ENCODE peak calls at places on chromosomes 2 and 18, in four cellular contexts. One of them, this sample, is unnamed.

GRCh38 chr2:109438773-109439191 is 175.0 kb downstream of the SEPTIN10 start:
- DNase-seq in HepG2: no peak
- DNase-seq in GM12878: no peak
- DNase-seq in K562: no peak
- DNase-seq in this sample: no peak

GRCh38 chr2:217277646-217278048 is 417.8 kb upstream of the TNP1 start:
- DNase-seq in GM12878: no peak
- DNase-seq in HepG2: peak; percentile 11
- DNase-seq in K562: no peak
- DNase-seq in this sample: no peak

GRCh38 chr18:79558196-79559120 is 121.1 kb upstream of the CTDP1 start:
- DNase-seq in GM12878: no peak
- DNase-seq in K562: no peak
- DNase-seq in HepG2: no peak
- DNase-seq in this sample: no peak

GRCh38 chr2:5453648-5454390 is 238.4 kb upstream of the SOX11 start:
- DNase-seq in HepG2: no peak
- DNase-seq in K562: no peak
- DNase-seq in GM12878: no peak
- DNase-seq in this sample: no peak

GRCh38 chr2:23561088-23561487 is 176.1 kb downstream of the KLHL29 start:
- DNase-seq in HepG2: no peak
- DNase-seq in K562: no peak
- DNase-seq in GM12878: no peak
- DNase-seq in this sample: no peak

GRCh38 chr2:169302364-169302763 is 60.0 kb downstream of the LRP2 start:
- DNase-seq in GM12878: no peak
- DNase-seq in K562: no peak
- DNase-seq in HepG2: no peak
- DNase-seq in this sample: no peak

GRCh38 chr2:160505236-160505635 is 11.6 kb upstream of the RBMS1 start:
- DNase-seq in HepG2: no peak
- DNase-seq in K562: no peak
- DNase-seq in GM12878: no peak
- DNase-seq in this sample: no peak

GRCh38 chr2:189553689-189554088 is 26.9 kb downstream of the SLC40A1 start:
- DNase-seq in GM12878: no peak
- DNase-seq in HepG2: peak; percentile 72
- DNase-seq in K562: no peak
- DNase-seq in this sample: no peak

GRCh38 chr18:6901283-6901926 is 171.9 kb downstream of the ARHGAP28 start:
- DNase-seq in GM12878: no peak
- DNase-seq in HepG2: no peak
- DNase-seq in K562: no peak
- DNase-seq in this sample: no peak

GRCh38 chr2:42914860-42915259 is 122.5 kb upstream of the HAAO start:
- DNase-seq in HepG2: no peak
- DNase-seq in K562: no peak
- DNase-seq in GM12878: no peak
- DNase-seq in this sample: no peak

GRCh38 chr18:23302852-23303527 is 150.1 kb upstream of the RIOK3 start:
- DNase-seq in K562: no peak
- DNase-seq in HepG2: no peak
- DNase-seq in GM12878: no peak
- DNase-seq in this sample: no peak

GRCh38 chr2:196558506-196558905 is 81.0 kb upstream of the CCDC150 start:
- DNase-seq in GM12878: no peak
- DNase-seq in HepG2: no peak
- DNase-seq in K562: no peak
- DNase-seq in this sample: no peak

GRCh38 chr2:224104668-224105386 is 65.7 kb upstream of the SERPINE2 start:
- DNase-seq in K562: no peak
- DNase-seq in HepG2: peak; percentile 94
- DNase-seq in GM12878: no peak
- DNase-seq in this sample: no peak

GRCh38 chr2:21043744-21044532 is at the start of gene APOB:
- DNase-seq in K562: no peak
- DNase-seq in HepG2: peak; percentile 97
- DNase-seq in GM12878: no peak
- DNase-seq in this sample: no peak

GRCh38 chr18:57518533-57518932 is 68.0 kb downstream of the FECH start:
- DNase-seq in HepG2: no peak
- DNase-seq in GM12878: no peak
- DNase-seq in K562: no peak
- DNase-seq in this sample: no peak

GRCh38 chr2:98445167-98445522 is 487 bp downstream of the INPP4A start:
- DNase-seq in GM12878: no peak
- DNase-seq in HepG2: no peak
- DNase-seq in K562: no peak
- DNase-seq in this sample: peak; percentile 37

GRCh38 chr2:237588044-237588696 is 2.4 kb downstream of the RAB17 start:
- DNase-seq in HepG2: no peak
- DNase-seq in GM12878: no peak
- DNase-seq in K562: no peak
- DNase-seq in this sample: no peak

GRCh38 chr2:16181741-16182090 is 241.4 kb downstream of the MYCN start:
- DNase-seq in HepG2: no peak
- DNase-seq in GM12878: no peak
- DNase-seq in K562: no peak
- DNase-seq in this sample: no peak

GRCh38 chr18:12393998-12394397 is 13.7 kb upstream of the PRELID3A start:
- DNase-seq in GM12878: no peak
- DNase-seq in HepG2: peak; percentile 60
- DNase-seq in K562: peak; percentile 4
- DNase-seq in this sample: no peak

GRCh38 chr18:77765468-77765867 is 515.8 kb downstream of the GALR1 start:
- DNase-seq in K562: peak; percentile 19
- DNase-seq in HepG2: peak; percentile 11
- DNase-seq in GM12878: no peak
- DNase-seq in this sample: peak; percentile 29

GRCh38 chr2:122023059-122023879 is 267.8 kb downstream of the TSN start:
- DNase-seq in HepG2: no peak
- DNase-seq in GM12878: no peak
- DNase-seq in K562: no peak
- DNase-seq in this sample: no peak

GRCh38 chr2:188079176-188079575 is 212.5 kb upstream of the GULP1 start:
- DNase-seq in K562: no peak
- DNase-seq in GM12878: no peak
- DNase-seq in HepG2: no peak
- DNase-seq in this sample: no peak

GRCh38 chr18:22709288-22710060 is 223.7 kb upstream of the RBBP8 start:
- DNase-seq in K562: no peak
- DNase-seq in HepG2: no peak
- DNase-seq in GM12878: no peak
- DNase-seq in this sample: no peak

GRCh38 chr18:3511980-3512379 is 62.0 kb downstream of the TGIF1 start:
- DNase-seq in HepG2: no peak
- DNase-seq in K562: peak; percentile 66
- DNase-seq in GM12878: no peak
- DNase-seq in this sample: no peak

GRCh38 chr2:108971661-108972566 is 17.1 kb downstream of the EDAR start:
- DNase-seq in GM12878: no peak
- DNase-seq in HepG2: no peak
- DNase-seq in K562: no peak
- DNase-seq in this sample: no peak

GRCh38 chr18:11324956-11325873 is 175.8 kb upstream of the PIEZO2 start:
- DNase-seq in HepG2: peak; percentile 55
- DNase-seq in K562: no peak
- DNase-seq in GM12878: peak; percentile 63
- DNase-seq in this sample: no peak

GRCh38 chr2:229431331-229431954 is 160.4 kb upstream of the PID1 start:
- DNase-seq in GM12878: no peak
- DNase-seq in K562: peak; percentile 2
- DNase-seq in HepG2: peak; percentile 58
- DNase-seq in this sample: no peak

GRCh38 chr18:31508781-31509180 is 10.8 kb downstream of the DSG2 start:
- DNase-seq in GM12878: no peak
- DNase-seq in K562: no peak
- DNase-seq in HepG2: no peak
- DNase-seq in this sample: no peak

GRCh38 chr2:176675557-176676256 is 406.5 kb downstream of the MTX2 start:
- DNase-seq in GM12878: no peak
- DNase-seq in HepG2: no peak
- DNase-seq in K562: no peak
- DNase-seq in this sample: no peak

GRCh38 chr2:241762933-241763369 is 13.7 kb upstream of the GAL3ST2 start:
- DNase-seq in GM12878: peak; percentile 21
- DNase-seq in K562: peak; percentile 37
- DNase-seq in HepG2: no peak
- DNase-seq in this sample: no peak

GRCh38 chr2:190846746-190847145 is 33.9 kb upstream of the GLS start:
- DNase-seq in HepG2: peak; percentile 46
- DNase-seq in GM12878: no peak
- DNase-seq in K562: no peak
- DNase-seq in this sample: no peak

GRCh38 chr2:16608661-16609643 is 56.7 kb downstream of the CYRIA start:
- DNase-seq in HepG2: peak; percentile 67
- DNase-seq in GM12878: peak; percentile 16
- DNase-seq in K562: peak; percentile 76
- DNase-seq in this sample: peak; percentile 70

GRCh38 chr2:110829413-110830146 is 97.2 kb downstream of the ACOXL start:
- DNase-seq in HepG2: no peak
- DNase-seq in K562: no peak
- DNase-seq in GM12878: no peak
- DNase-seq in this sample: no peak

GRCh38 chr2:47617523-47618271 is 165.2 kb upstream of the MSH6 start:
- DNase-seq in HepG2: no peak
- DNase-seq in K562: no peak
- DNase-seq in GM12878: no peak
- DNase-seq in this sample: no peak

GRCh38 chr2:238338710-238339394 is 18.5 kb downstream of the TRAF3IP1 start:
- DNase-seq in GM12878: no peak
- DNase-seq in HepG2: no peak
- DNase-seq in K562: peak; percentile 38
- DNase-seq in this sample: no peak

DNA sequence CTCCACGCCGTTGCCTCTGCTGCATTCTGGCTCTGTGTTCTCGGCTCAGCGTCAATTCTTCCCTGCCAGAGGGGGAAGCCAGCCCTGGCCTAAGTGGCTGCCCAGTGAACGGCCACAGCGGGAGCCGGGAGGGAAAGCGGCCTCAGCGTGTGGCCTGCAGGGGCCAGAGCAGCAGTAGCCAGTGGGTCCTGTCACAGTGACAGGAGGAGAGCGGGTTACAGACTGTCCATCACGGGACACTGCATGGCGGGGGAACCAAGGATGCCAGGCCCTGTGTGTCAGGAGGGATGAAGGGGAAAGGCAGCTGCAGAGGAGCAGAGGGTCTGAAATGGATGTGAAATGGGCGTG is 39.7 kb downstream of the PDIA6 start:
- DNase-seq in HepG2: no peak
- DNase-seq in K562: no peak
- DNase-seq in GM12878: no peak
- DNase-seq in this sample: no peak
- TF ChIP-seq TARDBP in HepG2: no peak
- TF ChIP-seq TARDBP in K562: no peak
- TF ChIP-seq TARDBP in GM12878: no peak
- TF ChIP-seq TARDBP in this sample: no peak

GRCh38 chr2:178914259-178914849 is 107.1 kb upstream of the TTN start:
- DNase-seq in GM12878: peak; percentile 39
- DNase-seq in HepG2: peak; percentile 76
- DNase-seq in K562: peak; percentile 65
- DNase-seq in this sample: peak; percentile 71
- TF ChIP-seq TARDBP in GM12878: no peak
- TF ChIP-seq TARDBP in HepG2: peak; percentile 25
- TF ChIP-seq TARDBP in K562: no peak
- TF ChIP-seq TARDBP in this sample: no peak

DNA sequence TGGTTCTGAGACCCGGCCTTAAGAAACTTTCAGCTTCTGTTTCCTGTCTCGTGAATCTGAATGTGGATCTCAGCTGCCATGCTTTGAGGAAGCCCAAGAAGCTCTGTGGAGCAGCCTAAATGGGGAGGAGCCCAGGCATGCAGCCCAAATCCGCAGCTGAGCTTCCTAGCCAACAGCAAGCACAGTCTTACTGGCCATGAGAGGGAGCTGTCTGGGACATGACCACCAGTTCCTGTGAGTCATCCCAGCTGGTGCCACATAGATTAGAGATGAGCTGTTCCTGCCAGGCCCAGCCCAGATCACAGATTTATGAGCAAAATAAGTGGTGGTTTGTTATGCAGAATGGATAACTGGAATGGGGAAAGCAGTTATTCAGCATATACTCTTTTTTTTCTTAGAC is 224.4 kb upstream of the APCDD1 start:
- DNase-seq in GM12878: no peak
- DNase-seq in K562: no peak
- DNase-seq in HepG2: peak; percentile 23
- DNase-seq in this sample: no peak
- TF ChIP-seq TARDBP in GM12878: no peak
- TF ChIP-seq TARDBP in K562: no peak
- TF ChIP-seq TARDBP in HepG2: no peak
- TF ChIP-seq TARDBP in this sample: no peak

GRCh38 chr2:232420073-232420454 is 13.4 kb downstream of the ALPG start:
- DNase-seq in HepG2: no peak
- DNase-seq in K562: no peak
- DNase-seq in GM12878: no peak
- DNase-seq in this sample: no peak
- TF ChIP-seq TARDBP in HepG2: no peak
- TF ChIP-seq TARDBP in K562: no peak
- TF ChIP-seq TARDBP in GM12878: no peak
- TF ChIP-seq TARDBP in this sample: no peak

DNA sequence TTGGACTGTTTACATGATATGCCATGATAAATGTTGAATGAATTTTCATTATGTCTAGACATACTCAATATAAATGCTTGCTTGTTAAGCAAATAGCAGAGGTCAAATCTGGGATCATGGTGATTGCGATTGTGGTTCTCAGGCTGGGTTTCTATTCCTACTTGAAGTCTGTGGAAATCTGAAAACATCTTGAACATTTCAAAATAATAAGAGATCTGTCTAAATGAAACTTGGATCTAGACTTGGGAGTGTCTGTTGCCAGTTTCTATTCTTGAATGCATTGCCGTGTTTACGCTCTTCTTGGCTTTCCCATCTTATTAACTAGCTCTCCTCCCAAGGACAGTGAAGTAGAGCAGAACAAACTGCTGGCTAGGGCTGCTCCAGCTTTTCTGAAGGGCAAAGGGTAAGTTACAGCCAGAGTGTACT is 127.7 kb downstream of the DTNA start:
- DNase-seq in HepG2: no peak
- DNase-seq in K562: no peak
- DNase-seq in GM12878: no peak
- DNase-seq in this sample: no peak
- TF ChIP-seq TARDBP in HepG2: no peak
- TF ChIP-seq TARDBP in K562: no peak
- TF ChIP-seq TARDBP in GM12878: no peak
- TF ChIP-seq TARDBP in this sample: no peak

GRCh38 chr18:50644146-50644545 is 84.3 kb downstream of the MAPK4 start:
- DNase-seq in HepG2: no peak
- DNase-seq in K562: no peak
- DNase-seq in GM12878: no peak
- DNase-seq in this sample: no peak
- TF ChIP-seq TARDBP in HepG2: no peak
- TF ChIP-seq TARDBP in K562: no peak
- TF ChIP-seq TARDBP in GM12878: no peak
- TF ChIP-seq TARDBP in this sample: no peak

GRCh38 chr2:95265182-95265581 is 9.1 kb upstream of the PROM2 start:
- DNase-seq in HepG2: no peak
- DNase-seq in K562: no peak
- DNase-seq in GM12878: no peak
- DNase-seq in this sample: no peak
- TF ChIP-seq TARDBP in HepG2: no peak
- TF ChIP-seq TARDBP in K562: no peak
- TF ChIP-seq TARDBP in GM12878: no peak
- TF ChIP-seq TARDBP in this sample: no peak

This sample was measured in HEK293T.